ENCODE peak calls at places on chromosomes 11 and 22, in five cellular contexts. One of them, this sample, is unnamed.

GRCh38 chr11:19848219-19848618 is 135.6 kb downstream of the NAV2 start:
- DNase-seq in fibroblast of the aortic adventitia: no peak
- DNase-seq in CD4-positive, alpha-beta T cell: no peak
- DNase-seq in heart left ventricle: no peak
- DNase-seq in Peyer's patch: no peak
- DNase-seq in this sample: no peak

GRCh38 chr11:64355078-64355940 is 3.7 kb upstream of the RPS6KA4 start:
- DNase-seq in fibroblast of the aortic adventitia: peak; percentile 77
- DNase-seq in CD4-positive, alpha-beta T cell: no peak
- DNase-seq in heart left ventricle: peak; percentile 88
- DNase-seq in Peyer's patch: peak; percentile 90
- DNase-seq in this sample: peak; percentile 65

GRCh38 chr11:90542092-90542491 is 319.2 kb upstream of the CHORDC1 start:
- DNase-seq in fibroblast of the aortic adventitia: no peak
- DNase-seq in CD4-positive, alpha-beta T cell: no peak
- DNase-seq in heart left ventricle: no peak
- DNase-seq in Peyer's patch: no peak
- DNase-seq in this sample: no peak

GRCh38 chr11:61947486-61948210 is 2.5 kb upstream of the BEST1 start:
- DNase-seq in fibroblast of the aortic adventitia: peak; percentile 96
- DNase-seq in CD4-positive, alpha-beta T cell: peak; percentile 56
- DNase-seq in heart left ventricle: peak; percentile 93
- DNase-seq in Peyer's patch: peak; percentile 80
- DNase-seq in this sample: peak; percentile 81

GRCh38 chr11:1402355-1402754 is 12.6 kb downstream of the BRSK2 start:
- DNase-seq in fibroblast of the aortic adventitia: no peak
- DNase-seq in CD4-positive, alpha-beta T cell: no peak
- DNase-seq in heart left ventricle: no peak
- DNase-seq in Peyer's patch: no peak
- DNase-seq in this sample: no peak

GRCh38 chr11:8032576-8033311 is 45.6 kb downstream of the EIF3F start:
- DNase-seq in fibroblast of the aortic adventitia: no peak
- DNase-seq in CD4-positive, alpha-beta T cell: no peak
- DNase-seq in heart left ventricle: no peak
- DNase-seq in Peyer's patch: no peak
- DNase-seq in this sample: no peak

GRCh38 chr22:19723990-19724827 is 870 bp downstream of the GP1BB start:
- DNase-seq in fibroblast of the aortic adventitia: no peak
- DNase-seq in CD4-positive, alpha-beta T cell: no peak
- DNase-seq in heart left ventricle: peak; percentile 55
- DNase-seq in Peyer's patch: no peak
- DNase-seq in this sample: peak; percentile 59

GRCh38 chr11:95829580-95830259 is 39.4 kb downstream of the CEP57 start:
- DNase-seq in fibroblast of the aortic adventitia: peak; percentile 54
- DNase-seq in CD4-positive, alpha-beta T cell: no peak
- DNase-seq in heart left ventricle: no peak
- DNase-seq in Peyer's patch: no peak
- DNase-seq in this sample: no peak

GRCh38 chr11:17607083-17607429 is 60.0 kb downstream of the OTOG start:
- DNase-seq in fibroblast of the aortic adventitia: no peak
- DNase-seq in CD4-positive, alpha-beta T cell: no peak
- DNase-seq in heart left ventricle: no peak
- DNase-seq in Peyer's patch: no peak
- DNase-seq in this sample: no peak

GRCh38 chr11:84714316-84714780 is 912.8 kb downstream of the DLG2 start:
- DNase-seq in fibroblast of the aortic adventitia: peak; percentile 13
- DNase-seq in CD4-positive, alpha-beta T cell: no peak
- DNase-seq in heart left ventricle: peak; percentile 37
- DNase-seq in Peyer's patch: no peak
- DNase-seq in this sample: peak; percentile 65
- TF ChIP-seq CTCF in fibroblast of the aortic adventitia: peak; percentile 20
- TF ChIP-seq CTCF in CD4-positive, alpha-beta T cell: no peak
- TF ChIP-seq CTCF in heart left ventricle: peak; percentile 27
- TF ChIP-seq CTCF in Peyer's patch: no peak
- TF ChIP-seq CTCF in this sample: peak; percentile 68

GRCh38 chr11:34203377-34203801 is 98.0 kb downstream of the NAT10 start:
- DNase-seq in fibroblast of the aortic adventitia: no peak
- DNase-seq in CD4-positive, alpha-beta T cell: no peak
- DNase-seq in heart left ventricle: no peak
- DNase-seq in Peyer's patch: no peak
- DNase-seq in this sample: no peak
- TF ChIP-seq CTCF in fibroblast of the aortic adventitia: no peak
- TF ChIP-seq CTCF in CD4-positive, alpha-beta T cell: no peak
- TF ChIP-seq CTCF in heart left ventricle: no peak
- TF ChIP-seq CTCF in Peyer's patch: no peak
- TF ChIP-seq CTCF in this sample: no peak

DNA sequence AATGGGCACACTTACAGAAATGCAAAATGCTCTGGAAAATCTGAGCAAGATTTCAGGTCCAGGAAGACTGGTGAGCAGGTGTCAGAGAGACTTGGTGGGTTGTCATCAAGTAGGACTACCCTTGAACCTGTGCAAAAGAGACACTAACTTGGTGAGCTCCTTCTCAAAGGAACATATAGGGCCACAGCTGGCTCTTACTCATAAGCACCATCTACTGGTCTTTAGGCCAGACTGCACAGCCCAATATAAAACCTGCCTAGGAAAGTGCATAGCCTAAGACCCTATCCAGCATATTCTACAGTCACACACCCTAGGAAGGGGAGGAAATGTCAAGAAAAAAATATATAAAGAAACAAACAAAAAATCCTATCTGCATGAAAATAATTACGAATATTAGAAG is 18.2 kb upstream of the OR10W1 start:
- DNase-seq in fibroblast of the aortic adventitia: peak; percentile 45
- DNase-seq in CD4-positive, alpha-beta T cell: no peak
- DNase-seq in heart left ventricle: no peak
- DNase-seq in Peyer's patch: no peak
- DNase-seq in this sample: no peak
- TF ChIP-seq CTCF in fibroblast of the aortic adventitia: peak; percentile 74
- TF ChIP-seq CTCF in CD4-positive, alpha-beta T cell: peak; percentile 23
- TF ChIP-seq CTCF in heart left ventricle: peak; percentile 61
- TF ChIP-seq CTCF in Peyer's patch: peak; percentile 88
- TF ChIP-seq CTCF in this sample: peak; percentile 59

DNA sequence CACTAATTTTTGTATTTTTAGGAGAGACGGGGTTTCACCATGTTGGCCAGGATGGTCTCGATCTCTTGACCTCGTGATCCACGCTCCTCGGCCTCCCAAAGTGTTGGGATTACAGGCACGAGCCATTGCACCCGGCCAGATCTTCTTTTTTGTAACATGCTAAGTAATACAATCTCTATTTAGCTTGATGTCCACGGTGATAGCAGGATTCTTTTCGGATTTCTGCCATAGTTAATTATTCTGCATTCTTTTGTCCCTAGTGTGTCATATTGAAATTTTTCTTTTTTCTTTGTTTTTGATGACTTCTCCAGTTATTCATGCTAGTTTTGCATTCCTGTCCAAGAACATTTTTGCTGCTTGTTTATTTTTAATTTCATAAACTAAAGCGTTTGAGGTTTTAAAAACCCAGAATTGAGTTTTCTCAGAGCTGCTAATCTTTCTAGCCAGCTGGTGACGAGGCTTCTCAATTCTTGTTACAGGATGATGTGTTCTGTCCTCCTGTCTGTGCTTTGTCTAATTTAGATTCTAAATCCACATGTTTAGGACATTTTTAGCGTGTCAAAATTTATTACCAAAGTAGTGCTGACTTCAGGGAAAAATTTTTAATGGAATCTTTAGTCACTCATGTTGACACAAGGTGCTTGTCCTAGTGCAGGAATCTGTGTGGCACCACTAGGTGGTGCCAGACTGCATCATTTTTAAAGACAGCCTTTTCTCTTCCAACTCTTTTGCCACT is 21.8 kb downstream of the NF2 start:
- DNase-seq in fibroblast of the aortic adventitia: no peak
- DNase-seq in CD4-positive, alpha-beta T cell: no peak
- DNase-seq in heart left ventricle: peak; percentile 42
- DNase-seq in Peyer's patch: no peak
- DNase-seq in this sample: peak; percentile 22
- TF ChIP-seq CTCF in fibroblast of the aortic adventitia: peak; percentile 86
- TF ChIP-seq CTCF in CD4-positive, alpha-beta T cell: peak; percentile 93
- TF ChIP-seq CTCF in heart left ventricle: peak; percentile 82
- TF ChIP-seq CTCF in Peyer's patch: peak; percentile 79
- TF ChIP-seq CTCF in this sample: peak; percentile 95

This sample was measured in neural crest cell.